ENCODE peak calls at places on chromosomes 5 and 9, in ten cellular contexts. K is stimulated activated CD8-positive, alpha-beta memory T cell treated with anti-CD3 and anti-CD28 coated beads, Interleukin-15, amount 100 ng/mL, for 24 hours; A is AG08395; X is NT2/D1; S is foreskin melanocyte; Z is HEK293T; B is A172; V is SK-N-SH; U is central memory CD8-positive, alpha-beta T cell; H is T-helper 1 cell. D is an unnamed sample.

GRCh38 chr5:43294226-43294625 is 19.0 kb downstream of the HMGCS1 start:
- DNase-seq in A (peak), X (no peak), V (no peak), B (no peak), Z (no peak), H (no peak), S (no peak), U (no peak), K (no peak), D (no peak)

GRCh38 chr9:81312346-81312745 is 377.0 kb downstream of the TLE1 start:
- DNase-seq in U (no peak), A (no peak), K (no peak), B (no peak), H (no peak), Z (no peak), V (peak), X (no peak), S (no peak), D (no peak)

GRCh38 chr5:83654427-83654994 is 66.1 kb downstream of the HAPLN1 start:
- DNase-seq in Z (no peak), V (no peak), A (no peak), X (no peak), H (no peak), K (no peak), U (no peak), S (peak), B (no peak), D (no peak)

GRCh38 chr9:19154135-19154612 is 26.9 kb upstream of the PLIN2 start:
- DNase-seq in Z (no peak), S (peak), V (no peak), X (no peak), B (peak), K (no peak), U (no peak), A (peak), H (no peak), D (no peak)

GRCh38 chr5:41925555-41925946 is 470 bp downstream of the FBXO4 start:
- DNase-seq in X (no peak), U (no peak), K (peak), H (peak), B (peak), S (peak), V (no peak), Z (peak), A (peak), D (peak)

GRCh38 chr5:28328691-28329090 is 1290.3 kb upstream of the CDH9 start:
- DNase-seq in B (peak), K (no peak), H (no peak), A (no peak), U (no peak), Z (no peak), X (no peak), S (no peak), V (no peak), D (no peak)

GRCh38 chr5:139823757-139824355 is 28.2 kb downstream of the PSD2 start:
- DNase-seq in A (no peak), S (no peak), X (no peak), B (no peak), K (no peak), U (no peak), Z (no peak), H (no peak), V (no peak), D (no peak)

GRCh38 chr5:33079548-33079947 is 361.2 kb upstream of the TARS1 start:
- DNase-seq in X (no peak), Z (no peak), K (no peak), V (no peak), A (no peak), H (no peak), S (no peak), B (no peak), U (no peak), D (no peak)

D was measured in anterior cingulate cortex.